ENCODE peak calls at places on chromosomes 4 and X, in six cellular contexts. J is fibroblast of pulmonary artery, X is PC-3, T is HCT116, N is RWPE2, P is GM23338. A is an unnamed sample.

GRCh38 chr4:113781439-113782040 is 20.0 kb upstream of the CAMK2D start:
- DNase-seq in J (peak; percentile 71), X (peak; percentile 63), T (no peak), N (no peak), P (peak; percentile 66), A (no peak)

GRCh38 chr4:38920186-38920585 is 52.6 kb downstream of the FAM114A1 start:
- DNase-seq in J (peak; percentile 24), X (no peak), T (no peak), N (no peak), P (no peak), A (no peak)

GRCh38 chr4:76614589-76614988 is 179.6 kb downstream of the SHROOM3 start:
- DNase-seq in J (no peak), X (no peak), T (no peak), N (no peak), P (no peak), A (peak; percentile 78)

GRCh38 chr4:127124919-127125318 is 507.8 kb upstream of the INTU start:
- DNase-seq in J (peak; percentile 19), X (peak; percentile 6), T (no peak), N (no peak), P (peak; percentile 30), A (no peak)

GRCh38 chr4:174579421-174579820 is 57.1 kb upstream of the HPGD start:
- DNase-seq in J (no peak), X (no peak), T (no peak), N (no peak), P (no peak), A (no peak)

GRCh38 chrX:134452591-134452990 is 7.4 kb upstream of the HPRT1 start:
- DNase-seq in J (no peak), X (no peak), T (no peak), N (no peak), P (no peak), A (no peak)

GRCh38 chr4:15778742-15779231 is 659 bp downstream of the CD38 start:
- DNase-seq in J (no peak), X (no peak), T (no peak), N (no peak), P (peak; percentile 53), A (no peak)

GRCh38 chr4:37675587-37676290 is 10.4 kb downstream of the RELL1 start:
- DNase-seq in J (no peak), X (no peak), T (no peak), N (no peak), P (no peak), A (no peak)

GRCh38 chrX:84320023-84320422 is 132.0 kb upstream of the RPS6KA6 start:
- DNase-seq in J (no peak), X (no peak), T (no peak), N (no peak), P (no peak), A (no peak)

GRCh38 chr4:2963185-2964076 is at the start of the genes GRK4 and NOP14:
- DNase-seq in J (peak; percentile 99), X (peak; percentile 96), T (peak; percentile 93), N (peak; percentile 98), P (peak; percentile 99), A (peak; percentile 86)
- TF ChIP-seq CTCF in J (no peak), X (peak; percentile 27), T (peak; percentile 14), N (peak; percentile 9), P (peak; percentile 3), A (peak; percentile 48)

GRCh38 chrX:17656035-17656418 is 81.3 kb upstream of the SCML1 start:
- DNase-seq in J (no peak), X (no peak), T (no peak), N (no peak), P (peak; percentile 48), A (no peak)

GRCh38 chrX:17656556-17656955 is 80.7 kb upstream of the SCML1 start:
- DNase-seq in J (no peak), X (no peak), T (no peak), N (no peak), P (peak; percentile 14), A (no peak)

GRCh38 chrX:17654116-17654515 is 83.2 kb upstream of the SCML1 start:
- DNase-seq in J (no peak), X (no peak), T (no peak), N (no peak), P (no peak), A (no peak)

GRCh38 chrX:17655232-17656034 is 81.9 kb upstream of the SCML1 start:
- DNase-seq in J (peak; percentile 1), X (no peak), T (no peak), N (no peak), P (peak; percentile 41), A (no peak)
- H3K4me3 ChIP-seq in J (peak overlapping the region; percentile 19), X (peak overlapping the region; percentile 47), T (no peak overlapping the region), N (peak overlapping the region; percentile 8), P (peak overlapping the region; percentile 59), A (peak overlapping the region; percentile 45)

GRCh38 chr4:157075401-157075800 is 549 bp upstream of the GLRB start:
- DNase-seq in J (no peak), X (no peak), T (no peak), N (no peak), P (no peak), A (no peak)

GRCh38 chr4:157079441-157079840 is 3.5 kb downstream of the GLRB start:
- DNase-seq in J (no peak), X (no peak), T (no peak), N (no peak), P (no peak), A (no peak)

GRCh38 chr4:157072002-157072401 is 3.9 kb upstream of the GLRB start:
- DNase-seq in J (peak; percentile 50), X (peak; percentile 33), T (no peak), N (no peak), P (no peak), A (no peak)

GRCh38 chr4:157076578-157076947 is 613 bp downstream of the GLRB start:
- DNase-seq in J (no peak), X (peak; percentile 12), T (no peak), N (no peak), P (peak; percentile 28), A (no peak)

GRCh38 chr4:157075811-157076577 is at the start of gene GLRB:
- DNase-seq in J (peak; percentile 15), X (peak; percentile 38), T (no peak), N (no peak), P (peak; percentile 54), A (no peak)
- TF ChIP-seq CTCF in J (no peak), X (no peak), T (no peak), N (no peak), P (no peak), A (no peak)

GRCh38 chr4:10108391-10108790 is 8.2 kb downstream of the WDR1 start:
- DNase-seq in J (no peak), X (no peak), T (no peak), N (no peak), P (no peak), A (no peak)

GRCh38 chr4:10111067-10111801 is 5.4 kb downstream of the WDR1 start:
- DNase-seq in J (no peak), X (no peak), T (no peak), N (no peak), P (peak; percentile 41), A (no peak)

GRCh38 chr4:10112658-10113284 is 3.8 kb downstream of the WDR1 start:
- DNase-seq in J (no peak), X (no peak), T (no peak), N (no peak), P (no peak), A (no peak)

GRCh38 chr4:10108818-10109783 is 7.5 kb downstream of the WDR1 start:
- DNase-seq in J (no peak), X (peak; percentile 76), T (no peak), N (no peak), P (no peak), A (no peak)

GRCh38 chr4:10109995-10110670 is 6.5 kb downstream of the WDR1 start:
- DNase-seq in J (no peak), X (no peak), T (no peak), N (no peak), P (peak; percentile 8), A (no peak)
- H3K4me3 ChIP-seq in J (no peak overlapping the region), X (no peak overlapping the region), T (no peak overlapping the region), N (no peak overlapping the region), P (no peak overlapping the region), A (no peak overlapping the region)

DNA sequence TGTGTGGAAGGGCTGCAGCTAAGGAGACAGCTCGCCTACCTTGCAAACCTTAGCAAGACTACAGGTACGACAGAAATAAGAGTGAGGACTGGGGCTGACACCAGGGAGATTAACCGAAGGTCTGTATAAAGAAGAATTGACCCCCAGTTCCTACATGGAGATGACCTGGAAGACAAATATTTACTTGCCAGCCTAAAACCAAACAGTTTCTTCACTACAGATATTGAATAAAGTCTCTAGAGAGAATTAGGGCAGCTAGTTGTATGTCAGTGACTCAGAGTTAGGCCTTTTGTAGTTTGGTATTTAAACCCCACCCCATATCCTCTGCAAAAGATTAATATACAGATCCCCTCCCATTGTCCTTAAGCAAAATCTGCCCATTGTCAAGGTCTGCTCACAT is 28.1 kb upstream of the FRMPD3 start:
- DNase-seq in J (no peak), X (no peak), T (no peak), N (no peak), P (no peak), A (no peak)
- TF ChIP-seq CTCF in J (no peak), X (no peak), T (no peak), N (no peak), P (no peak), A (no peak)

GRCh38 chrX:144840616-144841015 is 406.7 kb upstream of the SPANXN1 start:
- DNase-seq in J (no peak), X (no peak), T (no peak), N (no peak), P (no peak), A (no peak)
- H3K4me3 ChIP-seq in J (no peak overlapping the region), X (no peak overlapping the region), T (no peak overlapping the region), N (no peak overlapping the region), P (no peak overlapping the region), A (no peak overlapping the region)

DNA sequence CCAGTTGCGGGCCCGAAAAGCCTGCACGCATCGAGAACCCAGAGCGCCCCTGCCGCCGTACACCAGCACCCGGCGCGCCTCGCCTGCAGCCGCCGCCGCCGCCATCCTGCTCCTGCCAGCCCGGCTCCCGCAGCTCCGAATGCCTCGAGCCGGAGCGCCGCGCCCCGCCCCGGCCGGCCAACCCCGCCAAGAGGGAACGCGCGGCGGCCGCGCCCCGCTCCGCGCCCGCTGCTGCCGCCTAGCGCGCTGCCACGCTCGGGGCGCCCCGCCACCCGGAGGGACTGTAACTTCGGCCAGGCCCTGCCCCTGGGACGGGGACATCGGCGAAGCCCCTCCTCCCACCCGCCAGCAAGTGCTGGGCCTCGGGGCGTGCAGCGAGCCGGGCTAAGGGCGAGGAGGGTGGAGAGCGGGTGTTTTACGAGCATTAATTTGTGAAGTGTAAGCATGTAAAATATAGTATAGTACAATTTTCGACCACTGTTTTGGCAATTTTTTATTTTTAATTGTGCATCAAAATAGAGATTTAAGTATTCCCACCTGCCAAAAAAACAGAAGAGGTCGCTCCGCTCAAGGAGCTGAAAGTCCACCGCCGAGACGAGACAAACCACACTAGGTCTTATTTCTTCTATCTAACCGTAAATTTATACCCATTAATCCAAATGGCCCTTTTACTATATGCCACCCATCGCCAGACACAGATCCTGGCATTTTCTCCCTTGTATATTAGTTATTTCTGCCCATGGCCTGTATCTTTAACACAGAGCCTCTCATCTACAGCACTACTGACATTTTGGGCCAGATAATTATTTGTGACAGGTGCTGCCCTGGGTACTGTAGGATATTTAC is at the start of gene QDPR:
- DNase-seq in J (peak; percentile 63), X (peak; percentile 80), T (peak; percentile 63), N (peak; percentile 69), P (peak; percentile 89), A (no peak)
- TF ChIP-seq CTCF in J (peak; percentile 6), X (no peak), T (peak; percentile 56), N (peak; percentile 91), P (peak; percentile 56), A (peak; percentile 44)

A was measured in AG04449.